ENCODE peak calls at places on chromosomes 1 and 21, in five cellular contexts. I is neural progenitor cell, O is endothelial cell of umbilical vein, D is fibroblast of lung, T is DND-41. Y is an unnamed sample.

GRCh38 chr1:99228153-99228552 is 36.1 kb upstream of the PLPPR4 start:
- DNase-seq in D (no peak), T (no peak), O (no peak), I (no peak), Y (no peak)

GRCh38 chr21:36079010-36079649 is 9.3 kb downstream of the CBR1 start:
- DNase-seq in D (peak; percentile 6), O (no peak), T (no peak), I (no peak), Y (no peak)

GRCh38 chr1:226351709-226352108 is 42.7 kb upstream of the LIN9 start:
- DNase-seq in I (no peak), T (peak; percentile 9), D (no peak), O (no peak), Y (no peak)

GRCh38 chr1:37149296-37149695 is 115.0 kb upstream of the GRIK3 start:
- DNase-seq in D (no peak), T (no peak), O (no peak), I (no peak), Y (no peak)

GRCh38 chr1:43460988-43461693 is 7.4 kb upstream of the HYI start:
- DNase-seq in D (peak; percentile 20), I (no peak), T (no peak), O (no peak), Y (no peak)

GRCh38 chr1:17573518-17574041 is 34.1 kb downstream of the ARHGEF10L start:
- DNase-seq in D (no peak), O (no peak), T (no peak), I (peak; percentile 75), Y (no peak)

GRCh38 chr1:232868793-232869491 is 63.7 kb downstream of the MAP10 start:
- DNase-seq in T (peak; percentile 20), D (peak; percentile 89), I (no peak), O (no peak), Y (peak; percentile 73)

GRCh38 chr1:42282024-42282579 is 52.9 kb downstream of the FOXJ3 start:
- DNase-seq in T (no peak), O (no peak), I (no peak), D (peak; percentile 45), Y (no peak)

GRCh38 chr1:10122926-10123325 is 87.4 kb upstream of the KIF1B start:
- DNase-seq in T (no peak), O (peak; percentile 28), D (peak; percentile 26), I (no peak), Y (no peak)

GRCh38 chr1:119861547-119861946 is 34.8 kb downstream of the ADAM30 start:
- DNase-seq in I (no peak), T (no peak), O (no peak), D (no peak), Y (no peak)

GRCh38 chr1:115145221-115145620 is 55.9 kb upstream of the TSPAN2 start:
- DNase-seq in T (no peak), O (no peak), I (no peak), D (no peak), Y (no peak)

GRCh38 chr1:86018311-86018923 is 138.2 kb downstream of the COL24A1 start:
- DNase-seq in D (peak; percentile 45), T (peak; percentile 36), I (peak; percentile 48), O (peak; percentile 59), Y (no peak)

GRCh38 chr1:165153182-165153581 is 203.3 kb downstream of the LMX1A start:
- DNase-seq in D (no peak), O (no peak), T (no peak), I (no peak), Y (no peak)

GRCh38 chr1:156342556-156342955 is 4.2 kb downstream of the TSACC start:
- DNase-seq in D (no peak), I (no peak), O (no peak), T (no peak), Y (no peak)

GRCh38 chr1:93344886-93345632 is 648 bp upstream of the DR1 start:
- DNase-seq in O (no peak), D (no peak), I (no peak), T (no peak), Y (no peak)

GRCh38 chr1:23763040-23763577 is 15.1 kb upstream of the PITHD1 start:
- DNase-seq in I (no peak), T (no peak), D (no peak), O (no peak), Y (no peak)

GRCh38 chr1:214854126-214854875 is 228.2 kb upstream of the KCNK2 start:
- DNase-seq in O (no peak), D (peak; percentile 34), T (no peak), I (no peak), Y (no peak)

GRCh38 chr1:8228253-8228652 is 89.7 kb upstream of the SLC45A1 start:
- DNase-seq in I (no peak), O (no peak), T (no peak), D (no peak), Y (no peak)

GRCh38 chr21:32733356-32733755 is 5.5 kb upstream of the SYNJ1 start:
- DNase-seq in I (no peak), D (no peak), T (no peak), O (no peak), Y (no peak)

GRCh38 chr1:22262583-22262982 is 119.7 kb upstream of the WNT4 start:
- DNase-seq in T (peak; percentile 48), I (peak; percentile 41), D (no peak), O (no peak), Y (no peak)

GRCh38 chr1:31666290-31666963 is 21.8 kb upstream of the PEF1 start:
- DNase-seq in D (peak; percentile 56), O (no peak), I (no peak), T (no peak), Y (peak; percentile 85)

GRCh38 chr21:46454634-46455390 is 3.9 kb upstream of the DIP2A start:
- DNase-seq in O (peak; percentile 16), T (no peak), I (no peak), D (no peak), Y (no peak)

GRCh38 chr1:95381980-95382379 is 148.0 kb downstream of the RWDD3 start:
- DNase-seq in I (no peak), D (no peak), T (no peak), O (no peak), Y (no peak)

GRCh38 chr1:966603-967295 is 467 bp downstream of the PLEKHN1 start:
- DNase-seq in D (peak; percentile 47), I (peak; percentile 70), T (peak; percentile 80), O (peak; percentile 57), Y (no peak)

GRCh38 chr21:35343046-35343816 is 294.1 kb upstream of the RUNX1 start:
- DNase-seq in I (no peak), T (no peak), O (peak; percentile 18), D (no peak), Y (no peak)

GRCh38 chr1:13732971-13733667 is 33.1 kb downstream of the PRDM2 start:
- DNase-seq in T (peak; percentile 39), O (no peak), I (no peak), D (no peak), Y (no peak)

GRCh38 chr1:70327306-70328076 is 27.0 kb downstream of the ANKRD13C start:
- DNase-seq in T (no peak), D (no peak), O (no peak), I (no peak), Y (no peak)

GRCh38 chr1:210340751-210341328 is 12.1 kb downstream of the HHAT start:
- DNase-seq in I (no peak), O (no peak), D (no peak), T (no peak), Y (no peak)

GRCh38 chr1:55230654-55231053 is 15.5 kb upstream of the USP24 start:
- DNase-seq in T (no peak), I (no peak), O (no peak), D (no peak), Y (no peak)

GRCh38 chr1:203381151-203381751 is 30.3 kb upstream of the FMOD start:
- DNase-seq in O (peak; percentile 86), I (no peak), T (no peak), D (no peak), Y (no peak)

GRCh38 chr1:210250998-210251679 is 18.5 kb downstream of the SERTAD4 start:
- DNase-seq in O (peak; percentile 72), I (peak; percentile 86), T (peak; percentile 49), D (no peak), Y (peak; percentile 62)

GRCh38 chr1:23593556-23594148 is 34.4 kb upstream of the ID3 start:
- DNase-seq in D (no peak), T (no peak), I (no peak), O (no peak), Y (peak; percentile 90)

GRCh38 chr1:156920233-156921052 is at the start of gene LRRC71:
- DNase-seq in T (no peak), I (peak; percentile 96), O (peak; percentile 77), D (peak; percentile 77), Y (no peak)

GRCh38 chr21:39564200-39564599 is 48.5 kb upstream of the B3GALT5 start:
- DNase-seq in T (no peak), D (no peak), I (no peak), O (no peak), Y (no peak)

GRCh38 chr21:42513151-42513984 is at the start of gene SLC37A1:
- DNase-seq in O (no peak), T (peak; percentile 41), I (peak; percentile 65), D (no peak), Y (no peak)

GRCh38 chr1:181504294-181505115 is 21.2 kb downstream of the CACNA1E start:
- DNase-seq in T (peak; percentile 28), D (no peak), I (peak; percentile 84), O (no peak), Y (no peak)

GRCh38 chr1:151147685-151148084 is 1.3 kb upstream of the SEMA6C start:
- DNase-seq in I (no peak), T (no peak), O (no peak), D (no peak), Y (no peak)

GRCh38 chr1:156599811-156600210 is 1.5 kb downstream of the GPATCH4 start:
- DNase-seq in O (no peak), D (no peak), I (no peak), T (no peak), Y (no peak)

GRCh38 chr21:44884059-44884458 is 10.6 kb upstream of the PTTG1IP start:
- DNase-seq in D (no peak), T (no peak), I (no peak), O (no peak), Y (no peak)
- H3K4me2 ChIP-seq in D (no peak overlapping the region), T (no peak overlapping the region), I (no peak overlapping the region), O (no peak overlapping the region), Y (no peak overlapping the region)

DNA sequence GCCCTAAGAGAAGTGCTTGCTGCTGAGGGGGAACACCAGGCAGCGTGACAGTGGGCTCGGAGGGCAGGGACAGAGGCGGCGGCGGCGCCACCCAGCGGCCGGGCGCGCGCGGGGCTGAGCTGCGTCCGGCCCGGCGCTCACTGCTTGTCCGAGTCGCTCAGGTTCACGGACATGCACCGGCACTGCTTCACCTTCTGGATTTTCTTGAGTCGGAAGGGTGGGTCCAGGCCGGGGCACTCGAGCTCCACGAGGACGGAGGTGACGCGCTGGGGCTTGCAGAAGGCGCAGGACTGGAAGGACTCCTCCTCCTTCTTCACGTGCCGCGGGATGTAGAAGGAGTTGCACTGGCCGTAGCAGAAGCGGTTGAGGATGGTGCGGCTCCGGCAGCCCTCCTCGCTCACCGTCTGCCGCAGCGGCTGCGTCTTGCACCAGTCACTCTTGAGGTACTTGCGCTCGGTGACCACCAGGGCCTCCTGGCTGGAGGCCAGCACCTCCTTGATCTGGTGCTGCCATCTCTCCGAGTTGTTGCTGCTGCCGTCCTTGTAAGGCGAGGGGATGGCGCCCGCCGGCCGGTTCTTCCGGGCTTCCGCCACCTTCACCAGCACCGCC is 119.0 kb downstream of the GREM2 start:
- DNase-seq in O (no peak), I (peak; percentile 80), D (peak; percentile 60), T (no peak), Y (no peak)
- TF ChIP-seq EZH2 in O (no peak), I (no peak), D (no peak), T (no peak), Y (no peak)

GRCh38 chr1:27427836-27428315 is 35.5 kb downstream of the GPR3 start:
- DNase-seq in T (no peak), O (no peak), D (no peak), I (no peak), Y (no peak)
- H3K9ac ChIP-seq in T (no peak overlapping the region), O (peak overlapping the region; percentile 41), D (no peak overlapping the region), I (no peak overlapping the region), Y (no peak overlapping the region)

GRCh38 chr1:46613661-46614603 is 2.7 kb downstream of the MOB3C start:
- DNase-seq in D (peak; percentile 82), O (peak; percentile 30), T (peak; percentile 72), I (peak; percentile 83), Y (peak; percentile 61)
- H3K4me2 ChIP-seq in D (peak overlapping the region; percentile 2), O (no peak overlapping the region), T (no peak overlapping the region), I (peak overlapping the region; percentile 71), Y (peak overlapping the region; percentile 52)